ENCODE peak calls at places on chromosome 1, in ten cellular contexts. X is activated CD4-positive, alpha-beta T cell treated with anti-CD3 and anti-CD28 coated beads, Interleukin-2, amount 10 ng/mL, durations not matched to agents 7 days and 5 days; D is fibroblast of pulmonary artery; Q is right lobe of liver; K is iPS DF 19.7; F is posterior vena cava; B is NCI-H1092; J is midbrain; T is mucosa of gallbladder; V is sciatic nerve. L is an unnamed sample.

GRCh38 chr1:153599847-153600246 is 13.1 kb downstream of the S100A16 start:
- DNase-seq in X (no peak), K (no peak), T (no peak), Q (no peak), B (no peak), V (peak; percentile 7), J (no peak), D (no peak), F (no peak), L (no peak)

GRCh38 chr1:66931548-66932124 is 6.8 kb downstream of the MIER1 start:
- DNase-seq in K (no peak), T (no peak), J (no peak), X (peak; percentile 16), F (no peak), V (no peak), Q (no peak), B (no peak), D (no peak), L (no peak)

GRCh38 chr1:70685300-70686286 is 274.5 kb downstream of the CTH start:
- DNase-seq in Q (peak; percentile 53), J (peak; percentile 14), B (peak; percentile 31), F (peak; percentile 74), V (no peak), T (peak; percentile 75), X (peak; percentile 54), D (peak; percentile 78), K (peak; percentile 59), L (peak; percentile 77)

GRCh38 chr1:51070640-51071039 is 31.4 kb upstream of the C1orf185 start:
- DNase-seq in V (no peak), T (no peak), K (no peak), Q (no peak), J (no peak), D (peak; percentile 24), X (no peak), F (no peak), B (no peak), L (no peak)

GRCh38 chr1:19786988-19787423 is 12.7 kb downstream of the TMCO4 start:
- DNase-seq in K (peak; percentile 60), J (no peak), D (no peak), T (peak; percentile 43), Q (no peak), B (no peak), X (no peak), F (peak; percentile 66), V (no peak), L (peak; percentile 12)

GRCh38 chr1:180213401-180214177 is 16.5 kb upstream of the LHX4 start:
- DNase-seq in F (peak; percentile 77), T (no peak), D (no peak), X (peak; percentile 71), J (peak; percentile 23), B (no peak), V (no peak), K (no peak), Q (no peak), L (no peak)

GRCh38 chr1:212219679-212220463 is 65.3 kb upstream of the PPP2R5A start:
- DNase-seq in V (no peak), B (no peak), X (no peak), D (no peak), T (no peak), K (peak; percentile 5), Q (no peak), J (no peak), F (no peak), L (no peak)

GRCh38 chr1:25555753-25556092 is 12.3 kb downstream of the LDLRAP1 start:
- DNase-seq in X (no peak), Q (no peak), J (no peak), K (no peak), F (no peak), D (no peak), B (no peak), T (no peak), V (no peak), L (no peak)

GRCh38 chr1:241610056-241610815 is 29.9 kb downstream of the CHML start:
- DNase-seq in Q (peak; percentile 72), J (no peak), T (peak; percentile 51), B (peak; percentile 55), V (no peak), X (no peak), F (no peak), K (no peak), D (peak; percentile 55), L (no peak)

GRCh38 chr1:8076171-8076570 is 50.1 kb upstream of the ERRFI1 start:
- DNase-seq in X (no peak), J (no peak), V (no peak), D (no peak), T (no peak), B (peak; percentile 12), F (no peak), Q (no peak), K (no peak), L (no peak)

GRCh38 chr1:25064465-25065238 is 134.6 kb upstream of the RUNX3 start:
- DNase-seq in F (peak; percentile 56), T (no peak), D (no peak), J (no peak), K (no peak), X (no peak), V (no peak), B (no peak), Q (no peak), L (peak; percentile 74)

GRCh38 chr1:207454046-207454964 is at the start of gene CR2:
- DNase-seq in V (peak; percentile 56), B (no peak), K (peak; percentile 33), T (peak; percentile 22), J (peak; percentile 1), X (peak; percentile 21), D (no peak), Q (peak; percentile 67), F (peak; percentile 79), L (no peak)

GRCh38 chr1:244353572-244354091 is 98.1 kb downstream of the ADSS2 start:
- DNase-seq in F (peak; percentile 89), D (peak; percentile 91), X (no peak), Q (no peak), B (no peak), K (no peak), V (peak; percentile 65), T (peak; percentile 38), J (no peak), L (peak; percentile 63)

GRCh38 chr1:26856181-26856580 is 6.8 kb upstream of the SFN start:
- DNase-seq in J (no peak), F (no peak), X (no peak), B (no peak), D (no peak), T (no peak), V (no peak), K (no peak), Q (no peak), L (no peak)

GRCh38 chr1:6795661-6796060 is 10.4 kb downstream of the CAMTA1 start:
- DNase-seq in Q (no peak), J (no peak), K (no peak), T (no peak), D (peak; percentile 88), F (no peak), V (no peak), X (no peak), B (no peak), L (no peak)

GRCh38 chr1:109881906-109882287 is 28.8 kb upstream of the CSF1 start:
- DNase-seq in K (no peak), T (no peak), V (peak; percentile 30), Q (no peak), D (no peak), F (peak; percentile 57), B (no peak), X (no peak), J (no peak), L (no peak)

GRCh38 chr1:192235127-192235526 is 76.9 kb downstream of the RGS18 start:
- DNase-seq in J (no peak), V (no peak), D (peak; percentile 13), Q (no peak), X (no peak), K (no peak), T (no peak), B (no peak), F (no peak), L (no peak)

GRCh38 chr1:15345711-15346355 is 63.9 kb upstream of the EFHD2 start:
- DNase-seq in K (no peak), B (no peak), Q (peak; percentile 66), J (peak; percentile 23), X (peak; percentile 59), V (peak; percentile 71), F (peak; percentile 87), D (no peak), T (peak; percentile 64), L (peak; percentile 88)

GRCh38 chr1:90417139-90417538 is 300.0 kb downstream of the BARHL2 start:
- DNase-seq in X (no peak), F (no peak), Q (no peak), K (no peak), V (no peak), D (peak; percentile 22), T (no peak), J (no peak), B (no peak), L (no peak)

GRCh38 chr1:13702425-13703127 is 2.6 kb downstream of the PRDM2 start:
- DNase-seq in J (no peak), D (no peak), F (no peak), Q (no peak), B (no peak), V (no peak), K (no peak), T (no peak), X (peak; percentile 42), L (no peak)

GRCh38 chr1:20308569-20308968 is 17.9 kb downstream of the VWA5B1 start:
- DNase-seq in D (no peak), Q (no peak), K (no peak), X (no peak), B (no peak), V (no peak), J (no peak), F (no peak), T (no peak), L (no peak)